ENCODE peak calls at places on chromosomes 12 and 14, in ten cellular contexts. H is NCI-H69, F is SW 1271, T is EL, N is activated gamma-delta T cell, O is NCI-H345, G is Calu3, Q is lower leg skin, B is GM06990, D is T-helper 2 cell. V is an unnamed sample.

GRCh38 chr14:102940729-102941362 is 18.4 kb downstream of the AMN start:
- DNase-seq in O (no peak), D (no peak), Q (no peak), N (no peak), F (no peak), T (no peak), B (no peak), G (no peak), H (no peak), V (no peak)

GRCh38 chr14:73725116-73726024 is 11.2 kb upstream of the PNMA1 start:
- DNase-seq in T (peak; percentile 59), G (no peak), F (no peak), O (no peak), B (no peak), N (no peak), D (no peak), H (no peak), Q (no peak), V (no peak)

GRCh38 chr14:38339704-38340103 is 83.8 kb upstream of the CLEC14A start:
- DNase-seq in H (no peak), N (no peak), O (no peak), D (no peak), B (no peak), Q (no peak), F (no peak), G (no peak), T (peak; percentile 89), V (no peak)

GRCh38 chr12:57430117-57430930 is 519 bp downstream of the R3HDM2 start:
- DNase-seq in T (peak; percentile 32), B (no peak), N (peak; percentile 65), Q (peak; percentile 27), H (peak; percentile 94), D (peak; percentile 32), G (peak; percentile 71), O (no peak), F (peak; percentile 49), V (peak; percentile 56)

GRCh38 chr12:46363582-46364299 is 8.8 kb downstream of the SLC38A2 start:
- DNase-seq in D (no peak), Q (no peak), H (no peak), T (no peak), F (no peak), B (no peak), N (no peak), O (no peak), G (no peak), V (no peak)

GRCh38 chr12:13530966-13531365 is 334.4 kb downstream of the EMP1 start:
- DNase-seq in G (no peak), Q (no peak), N (no peak), F (no peak), O (peak; percentile 43), T (no peak), D (no peak), B (no peak), H (peak; percentile 95), V (no peak)

GRCh38 chr12:49796606-49797451 is 31.4 kb downstream of the NCKAP5L start:
- DNase-seq in B (no peak), T (no peak), D (no peak), H (no peak), O (no peak), N (no peak), F (no peak), Q (no peak), G (no peak), V (no peak)

GRCh38 chr14:105299654-105300541 is 903 bp downstream of the BRF1 start:
- DNase-seq in B (peak; percentile 55), F (no peak), D (no peak), H (peak; percentile 70), O (peak; percentile 59), G (no peak), Q (peak; percentile 24), N (peak; percentile 46), T (peak; percentile 30), V (peak; percentile 33)

GRCh38 chr14:68143341-68143807 is 323.8 kb downstream of the RAD51B start:
- DNase-seq in T (peak; percentile 49), N (no peak), G (no peak), F (no peak), O (no peak), Q (peak; percentile 89), H (peak; percentile 29), D (no peak), B (no peak), V (no peak)

GRCh38 chr12:110649341-110649847 is 35.5 kb downstream of the TCTN1 start:
- DNase-seq in D (no peak), O (no peak), T (no peak), G (no peak), B (no peak), Q (no peak), H (no peak), N (no peak), F (no peak), V (no peak)

GRCh38 chr14:28245216-28245615 is 521.4 kb upstream of the FOXG1 start:
- DNase-seq in O (no peak), T (no peak), N (no peak), D (no peak), H (no peak), B (no peak), F (no peak), Q (no peak), G (no peak), V (no peak)

V was measured in RKO.